ENCODE peak calls at places on chromosome 20, in four cellular contexts. S is mesenchymal stem cell, V is H9, D is IMR-90. N is an unnamed sample.

GRCh38 chr20:25271486-25272222 is 23.8 kb downstream of the PYGB start:
- DNase-seq in S (no peak), V (no peak), D (no peak), N (no peak)

GRCh38 chr20:48455606-48456360 is 372.0 kb downstream of the PREX1 start:
- DNase-seq in S (no peak), V (no peak), D (no peak), N (no peak)

GRCh38 chr20:32416206-32416605 is 58.1 kb downstream of the ASXL1 start:
- DNase-seq in S (no peak), V (no peak), D (no peak), N (no peak)

GRCh38 chr20:35215066-35215956 is 11.2 kb upstream of the MMP24 start:
- DNase-seq in S (peak), V (no peak), D (peak), N (no peak)

GRCh38 chr20:38131588-38132121 is 33.4 kb downstream of the TGM2 start:
- DNase-seq in S (peak), V (no peak), D (no peak), N (peak)

GRCh38 chr20:22577515-22578220 is 6.7 kb downstream of the FOXA2 start:
- DNase-seq in S (no peak), V (peak), D (no peak), N (no peak)

GRCh38 chr20:5171074-5171789 is 44.4 kb downstream of the CDS2 start:
- DNase-seq in S (peak), V (peak), D (no peak), N (no peak)

GRCh38 chr20:208937-209566 is 18.0 kb upstream of the DEFB129 start:
- DNase-seq in S (peak), V (no peak), D (peak), N (peak)

GRCh38 chr20:21100590-21101452 is 5.3 kb downstream of the LINC00237 start:
- DNase-seq in S (peak), V (peak), D (peak), N (no peak)

GRCh38 chr20:20085071-20085470 is 32.7 kb downstream of the CFAP61 start:
- DNase-seq in S (no peak), V (no peak), D (no peak), N (no peak)

GRCh38 chr20:32535316-32535952 is 49.7 kb downstream of the NOL4L start:
- DNase-seq in S (no peak), V (no peak), D (no peak), N (no peak)

GRCh38 chr20:60481742-60482133 is 523.5 kb downstream of the CDH26 start:
- DNase-seq in S (no peak), V (no peak), D (no peak), N (no peak)

DNA sequence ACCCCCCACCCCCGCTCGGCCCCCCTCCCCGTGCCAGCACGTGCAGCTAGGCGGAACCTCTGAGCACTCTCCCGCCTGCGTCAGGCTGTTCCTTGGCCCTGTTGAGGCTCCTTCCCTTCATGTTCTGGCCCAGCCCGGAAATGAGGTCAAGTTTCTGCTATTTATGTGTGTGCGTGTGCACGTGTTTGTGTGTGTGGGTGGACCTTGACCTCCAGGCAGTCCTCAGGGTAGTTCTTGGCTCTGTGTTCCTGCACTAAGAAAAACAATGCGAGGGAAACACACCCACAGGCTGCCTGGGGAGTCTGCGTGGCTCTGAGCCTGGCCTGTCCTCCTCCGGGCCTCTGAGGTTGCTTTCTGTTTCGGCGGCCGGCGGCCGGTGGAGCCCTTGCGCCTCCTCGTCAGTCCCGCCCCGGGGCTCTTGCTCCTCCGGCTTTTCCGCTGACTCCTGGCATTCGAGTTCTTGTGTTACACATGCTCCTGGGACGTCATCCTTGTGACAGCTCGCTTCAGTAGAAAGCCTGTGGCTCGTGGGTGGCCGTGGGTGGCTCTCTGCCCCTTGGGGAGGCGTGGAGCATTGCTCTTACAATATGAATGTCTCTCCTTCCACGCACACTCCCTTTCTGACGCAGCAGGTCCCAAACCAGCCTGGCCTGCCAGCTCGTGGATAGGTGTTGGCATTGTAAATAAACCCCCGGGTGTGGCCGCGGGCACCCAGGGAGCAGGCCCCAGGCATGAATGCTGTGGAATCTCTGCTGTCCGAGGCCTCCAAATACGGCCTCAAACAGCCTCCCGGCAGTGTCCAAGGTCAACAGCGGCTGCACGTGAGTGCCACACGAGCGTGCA is 10.0 kb downstream of the SLCO4A1 start:
- DNase-seq in S (peak), V (no peak), D (peak), N (peak)
- H4K91ac ChIP-seq in S (peak), V (no peak), D (peak), N (no peak)

GRCh38 chr20:45309075-45309474 is 976 bp upstream of the MATN4 start:
- DNase-seq in S (no peak), V (peak), D (no peak), N (no peak)
- H2AK5ac ChIP-seq in S (no peak), V (no peak), D (no peak), N (no peak)

DNA sequence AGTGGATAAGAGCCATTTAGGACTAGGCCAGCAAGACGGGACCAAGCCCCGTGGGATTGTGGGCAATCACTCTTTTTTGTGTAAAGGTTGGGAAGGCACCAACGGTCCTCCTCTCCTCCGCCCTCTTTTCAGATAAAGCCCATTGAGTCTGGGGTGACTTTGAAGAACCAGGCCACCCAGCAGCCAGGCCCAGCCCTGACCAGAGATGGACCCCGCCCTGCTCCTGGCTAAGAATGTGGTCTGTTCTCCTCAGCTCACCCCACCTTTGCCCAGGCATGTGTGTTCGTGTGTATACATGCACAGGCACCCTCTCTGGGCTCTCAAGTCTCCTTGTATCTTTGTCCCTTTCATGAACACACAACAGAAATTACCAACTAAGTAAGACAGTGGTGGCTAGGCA is 9.1 kb downstream of the SDC4 start:
- DNase-seq in S (no peak), V (no peak), D (no peak), N (no peak)
- H3K18ac ChIP-seq in S (peak), V (no peak), D (peak), N (peak)

GRCh38 chr20:50745634-50746137 is 14.3 kb downstream of the PARD6B start:
- DNase-seq in S (no peak), V (no peak), D (no peak), N (no peak)
- H4K91ac ChIP-seq in S (no peak), V (no peak), D (peak), N (peak)

GRCh38 chr20:36352843-36353553 is 46.9 kb downstream of the DLGAP4 start:
- DNase-seq in S (no peak), V (peak), D (no peak), N (peak)

GRCh38 chr20:36350439-36350838 is 44.3 kb downstream of the DLGAP4 start:
- DNase-seq in S (no peak), V (no peak), D (no peak), N (no peak)

GRCh38 chr20:36353740-36354139 is 47.6 kb downstream of the DLGAP4 start:
- DNase-seq in S (no peak), V (no peak), D (no peak), N (no peak)

GRCh38 chr20:36349384-36350170 is 43.4 kb downstream of the DLGAP4 start:
- DNase-seq in S (no peak), V (no peak), D (no peak), N (peak)

DNA sequence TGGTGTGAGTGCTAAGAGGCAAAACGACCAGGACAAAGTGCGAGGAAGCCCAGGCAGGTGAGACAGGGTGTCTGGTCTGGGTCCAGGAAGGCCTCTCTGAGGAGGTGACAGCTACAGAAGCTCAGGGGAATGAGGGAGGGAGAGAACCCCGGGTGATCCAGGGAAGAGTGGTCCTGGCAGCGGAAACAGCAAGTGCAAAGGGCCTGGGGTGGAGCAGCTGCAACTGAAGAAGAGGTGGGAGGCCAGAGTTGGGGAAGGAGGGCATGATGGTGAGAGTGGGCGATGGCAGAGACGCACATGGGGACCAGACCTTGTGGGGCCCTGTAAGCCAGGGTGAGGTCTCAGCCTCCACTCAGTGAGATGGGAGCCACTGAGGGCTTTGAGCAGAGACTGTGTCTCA is 45.8 kb downstream of the DLGAP4 start:
- DNase-seq in S (no peak), V (no peak), D (no peak), N (no peak)
- H2AK5ac ChIP-seq in S (no peak), V (no peak), D (no peak), N (no peak)

GRCh38 chr20:23749746-23750145 is 989 bp downstream of the CST1 start:
- DNase-seq in S (no peak), V (no peak), D (no peak), N (no peak)
- H3K18ac ChIP-seq in S (no peak), V (no peak), D (no peak), N (no peak)

GRCh38 chr20:50663095-50663821 is 28.1 kb downstream of the RIPOR3 start:
- DNase-seq in S (no peak), V (peak), D (no peak), N (peak)

GRCh38 chr20:50666709-50667310 is 24.5 kb downstream of the RIPOR3 start:
- DNase-seq in S (no peak), V (no peak), D (no peak), N (peak)

GRCh38 chr20:50668326-50668725 is 23.0 kb downstream of the RIPOR3 start:
- DNase-seq in S (no peak), V (no peak), D (no peak), N (no peak)

GRCh38 chr20:50659975-50660670 is 31.2 kb downstream of the RIPOR3 start:
- DNase-seq in S (no peak), V (no peak), D (no peak), N (no peak)

DNA sequence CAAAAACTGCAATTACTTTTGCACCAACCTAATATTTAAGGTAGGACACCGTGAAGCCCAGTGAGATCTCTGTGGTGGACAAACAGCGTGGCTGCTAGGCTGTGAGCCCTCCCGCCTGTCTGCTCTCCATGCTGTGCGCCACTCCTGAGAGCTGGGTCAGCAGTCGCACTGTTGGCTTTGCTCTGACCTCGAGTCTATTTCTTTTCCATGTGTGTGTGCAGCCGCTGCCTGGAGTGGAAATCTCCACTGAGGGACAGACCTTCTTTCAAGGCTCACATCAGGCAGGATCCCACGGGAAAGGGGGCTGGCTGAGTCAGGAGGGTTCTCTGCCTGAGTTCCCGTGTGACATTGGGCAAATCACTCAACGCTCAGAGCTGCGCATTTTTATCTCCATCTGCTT is 27.1 kb downstream of the RIPOR3 start:
- DNase-seq in S (peak), V (no peak), D (no peak), N (no peak)
- H4K91ac ChIP-seq in S (peak), V (no peak), D (peak), N (peak)

GRCh38 chr20:58137651-58138265 is 90.7 kb downstream of the ANKRD60 start:
- DNase-seq in S (no peak), V (peak), D (no peak), N (no peak)

GRCh38 chr20:58137236-58137635 is 91.2 kb downstream of the ANKRD60 start:
- DNase-seq in S (no peak), V (peak), D (no peak), N (no peak)

GRCh38 chr20:58139849-58140786 is 88.3 kb downstream of the ANKRD60 start:
- DNase-seq in S (no peak), V (peak), D (no peak), N (no peak)

GRCh38 chr20:58140787-58141396 is 87.6 kb downstream of the ANKRD60 start:
- DNase-seq in S (no peak), V (no peak), D (no peak), N (no peak)

GRCh38 chr20:58138395-58138794 is 90.1 kb downstream of the ANKRD60 start:
- DNase-seq in S (no peak), V (peak), D (no peak), N (no peak)
- H2AK5ac ChIP-seq in S (no peak), V (no peak), D (no peak), N (no peak)

GRCh38 chr20:63133481-63134091 is 82.3 kb downstream of the YTHDF1 start:
- DNase-seq in S (no peak), V (peak), D (no peak), N (no peak)
- H3K18ac ChIP-seq in S (no peak), V (no peak), D (no peak), N (no peak)

GRCh38 chr20:41362748-41363140 is 3.9 kb downstream of the EMILIN3 start:
- DNase-seq in S (no peak), V (no peak), D (no peak), N (no peak)
- H4K91ac ChIP-seq in S (no peak), V (no peak), D (no peak), N (no peak)